ENCODE peak calls at places on chromosome 2, in four cellular contexts. J is left ventricle myocardium inferior, C is lower lobe of right lung, U is PC-9. E is an unnamed sample.

GRCh38 chr2:195117036-195117435 is 540.0 kb upstream of the SLC39A10 start:
- DNase-seq in J (no peak), U (no peak), C (no peak), E (no peak)

GRCh38 chr2:20622731-20623130 is 28.2 kb downstream of the HS1BP3 start:
- DNase-seq in J (peak), C (peak), U (no peak), E (peak)

GRCh38 chr2:134842930-134843490 is 4.6 kb downstream of the ACMSD start:
- DNase-seq in C (no peak), U (no peak), J (no peak), E (no peak)

GRCh38 chr2:174779361-174779928 is 15.2 kb upstream of the CHRNA1 start:
- DNase-seq in J (no peak), C (no peak), U (no peak), E (no peak)

GRCh38 chr2:83017366-83018090 is 1441.6 kb downstream of the SUCLG1 start:
- DNase-seq in J (no peak), C (no peak), U (no peak), E (no peak)

GRCh38 chr2:33108483-33109443 is 162.0 kb downstream of the LTBP1 start:
- DNase-seq in C (no peak), J (no peak), U (no peak), E (no peak)

GRCh38 chr2:186427970-186428369 is 58.1 kb upstream of the ZC3H15 start:
- DNase-seq in C (no peak), U (no peak), J (no peak), E (no peak)

GRCh38 chr2:165874445-165875039 is 79.0 kb downstream of the TTC21B start:
- DNase-seq in J (no peak), C (no peak), U (peak), E (no peak)

GRCh38 chr2:62362561-62362960 is 143.4 kb downstream of the TMEM17 start:
- DNase-seq in U (peak), J (no peak), C (no peak), E (no peak)

GRCh38 chr2:62361964-62362363 is 144.0 kb downstream of the TMEM17 start:
- DNase-seq in J (no peak), C (no peak), U (no peak), E (no peak)

GRCh38 chr2:62364786-62365185 is 141.2 kb downstream of the TMEM17 start:
- DNase-seq in C (no peak), U (no peak), J (no peak), E (no peak)

DNA sequence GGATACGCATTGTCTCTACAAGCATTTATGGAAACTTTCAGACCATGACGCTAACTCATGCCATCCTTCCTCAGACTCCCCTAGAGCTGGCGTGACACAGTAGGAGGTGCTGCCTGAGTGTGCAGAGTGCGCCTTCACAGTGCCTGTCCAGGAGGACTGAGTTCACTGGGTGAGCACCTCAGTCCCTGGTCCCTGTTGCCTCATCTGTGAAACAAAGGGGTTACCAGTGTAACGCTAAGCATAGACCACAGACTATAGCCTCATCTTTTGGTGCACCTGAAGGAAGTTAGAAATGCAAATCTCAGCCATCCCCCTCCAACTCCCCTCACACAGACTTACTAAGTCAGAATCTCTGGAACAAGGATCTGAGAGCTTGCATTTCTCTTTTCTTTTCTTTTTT is 142.8 kb downstream of the TMEM17 start:
- DNase-seq in C (no peak), U (no peak), J (no peak), E (no peak)
- H3K27ac ChIP-seq in C (no peak), U (no peak), J (no peak), E (no peak)

GRCh38 chr2:106536490-106536889 is 49.3 kb downstream of the CD8B2 start:
- DNase-seq in J (no peak), U (no peak), C (no peak), E (no peak)
- H3K27ac ChIP-seq in J (no peak), U (no peak), C (no peak), E (no peak)

GRCh38 chr2:110874565-110875383 is 142.4 kb downstream of the ACOXL start:
- DNase-seq in J (no peak), U (no peak), C (no peak), E (no peak)
- H3K27ac ChIP-seq in J (no peak), U (no peak), C (no peak), E (no peak)

GRCh38 chr2:151374426-151374825 is 17.0 kb downstream of the TNFAIP6 start:
- DNase-seq in J (no peak), U (no peak), C (no peak), E (no peak)
- H3K27ac ChIP-seq in J (no peak), U (no peak), C (no peak), E (no peak)